ENCODE peak calls at places on chromosomes 4 and X, in nine cellular contexts. G, F, O, L, X, Q, J, K and T are unnamed samples.

GRCh38 chrX:76555816-76556215 is 128.3 kb downstream of the MAGEE1 start:
- DNase-seq in K (no peak), G (peak; percentile 2), O (peak; percentile 79), L (no peak), Q (no peak), F (peak; percentile 33), X (no peak), J (no peak), T (no peak)

GRCh38 chrX:96710031-96710430 is 25.4 kb downstream of the DIAPH2 start:
- DNase-seq in K (no peak), O (no peak), J (no peak), Q (no peak), X (no peak), L (no peak), F (no peak), G (no peak), T (no peak)

GRCh38 chr4:165635261-165635838 is 237.7 kb upstream of the TLL1 start:
- DNase-seq in K (no peak), Q (no peak), L (peak; percentile 35), X (no peak), O (no peak), G (no peak), J (no peak), F (no peak), T (no peak)

GRCh38 chr4:123622572-123622971 is 226.0 kb downstream of the SPRY1 start:
- DNase-seq in L (no peak), G (no peak), F (no peak), Q (no peak), O (no peak), X (no peak), J (no peak), K (no peak), T (no peak)

GRCh38 chrX:101229155-101229554 is 9.6 kb downstream of the DRP2 start:
- DNase-seq in O (no peak), K (no peak), X (no peak), F (no peak), G (peak; percentile 51), Q (no peak), L (no peak), J (no peak), T (no peak)

GRCh38 chrX:68084765-68085164 is 348.5 kb downstream of the OPHN1 start:
- DNase-seq in Q (no peak), G (peak; percentile 57), F (no peak), O (no peak), J (no peak), K (no peak), L (no peak), X (no peak), T (no peak)

GRCh38 chr4:75742451-75742850 is 18.1 kb downstream of the USO1 start:
- DNase-seq in O (no peak), G (no peak), L (no peak), X (no peak), K (no peak), Q (no peak), F (no peak), J (no peak), T (no peak)

GRCh38 chrX:110022555-110023448 is 19.9 kb downstream of the TMEM164 start:
- DNase-seq in F (no peak), J (no peak), O (no peak), G (no peak), K (no peak), X (no peak), Q (no peak), L (no peak), T (no peak)

GRCh38 chr4:141134051-141134450 is 782 bp upstream of the RNF150 start:
- DNase-seq in F (no peak), G (peak; percentile 24), X (no peak), L (no peak), O (no peak), Q (no peak), J (no peak), K (no peak), T (no peak)

GRCh38 chr4:151263455-151263854 is 13.5 kb upstream of the PRSS48 start:
- DNase-seq in F (no peak), G (no peak), J (no peak), K (no peak), Q (no peak), X (no peak), L (no peak), O (no peak), T (no peak)

GRCh38 chr4:54227261-54228063 is 1.6 kb upstream of the PDGFRA start:
- DNase-seq in F (no peak), K (peak; percentile 71), L (no peak), J (no peak), O (peak; percentile 26), X (no peak), Q (peak; percentile 53), G (peak; percentile 73), T (no peak)

GRCh38 chrX:97895751-97896150 is 1012.0 kb downstream of the RPA4 start:
- DNase-seq in X (no peak), Q (no peak), G (no peak), O (no peak), F (no peak), J (no peak), L (no peak), K (no peak), T (no peak)

GRCh38 chr4:94488667-94489066 is 36.9 kb downstream of the PDLIM5 start:
- DNase-seq in O (peak; percentile 52), F (no peak), Q (no peak), K (no peak), L (no peak), J (no peak), G (peak; percentile 66), X (no peak), T (no peak)

GRCh38 chr4:82491251-82491960 is 61.0 kb downstream of the ENOPH1 start:
- DNase-seq in F (no peak), J (no peak), G (no peak), K (no peak), X (no peak), Q (peak; percentile 95), L (no peak), O (no peak), T (no peak)